ENCODE peak calls at places on chromosomes 3 and 15, in nine cellular contexts. C is iris pigment epithelial cell, M is GM04504, H is ACHN, Q is MCF 10A, P is right lobe of liver, L is NCI-H446, Y is HFFc6, A is NCI-H1092 treated with DMSO at 0.1 percent for 48 hours. B is an unnamed sample.

GRCh38 chr15:68332266-68332665 is 54.7 kb downstream of the FEM1B start:
- DNase-seq in C (no peak), M (no peak), H (no peak), Q (no peak), P (no peak), L (no peak), Y (no peak), A (no peak), B (peak; percentile 73)

GRCh38 chr3:154875142-154875541 is 205.0 kb upstream of the MME start:
- DNase-seq in C (no peak), M (no peak), H (no peak), Q (no peak), P (no peak), L (no peak), Y (no peak), A (no peak), B (no peak)

GRCh38 chr15:69648775-69649735 is 196.4 kb downstream of the RPLP1 start:
- DNase-seq in C (no peak), M (no peak), H (no peak), Q (no peak), P (peak; percentile 36), L (no peak), Y (no peak), A (no peak), B (no peak)

GRCh38 chr15:78037328-78037727 is 40.2 kb downstream of the TBC1D2B start:
- DNase-seq in C (no peak), M (no peak), H (no peak), Q (no peak), P (no peak), L (no peak), Y (no peak), A (no peak), B (no peak)

GRCh38 chr3:187112934-187113793 is 26.1 kb downstream of the RPL39L start:
- DNase-seq in C (peak; percentile 44), M (peak; percentile 10), H (peak; percentile 26), Q (peak; percentile 63), P (no peak), L (no peak), Y (peak; percentile 44), A (peak; percentile 5), B (no peak)

GRCh38 chr3:5057857-5058324 is 64.2 kb upstream of the ARL8B start:
- DNase-seq in C (peak; percentile 93), M (peak; percentile 70), H (peak; percentile 75), Q (peak; percentile 89), P (peak; percentile 78), L (peak; percentile 10), Y (peak; percentile 84), A (peak; percentile 25), B (peak; percentile 88)

GRCh38 chr3:57808961-57809608 is 53.0 kb downstream of the SLMAP start:
- DNase-seq in C (no peak), M (no peak), H (no peak), Q (no peak), P (no peak), L (no peak), Y (no peak), A (no peak), B (no peak)

GRCh38 chr3:54047568-54047967 is 74.8 kb upstream of the CACNA2D3 start:
- DNase-seq in C (no peak), M (no peak), H (no peak), Q (peak; percentile 44), P (no peak), L (no peak), Y (no peak), A (no peak), B (no peak)

GRCh38 chr3:18080198-18080689 is 337.8 kb upstream of the TBC1D5 start:
- DNase-seq in C (no peak), M (no peak), H (no peak), Q (peak; percentile 39), P (no peak), L (no peak), Y (peak; percentile 24), A (no peak), B (no peak)

GRCh38 chr3:12841085-12841969 is at the start of gene RPL32:
- DNase-seq in C (peak; percentile 97), M (peak; percentile 91), H (peak; percentile 94), Q (peak; percentile 95), P (peak; percentile 90), L (peak; percentile 82), Y (peak; percentile 91), A (peak; percentile 99), B (peak; percentile 88)

GRCh38 chr15:62142736-62143135 is 22.3 kb downstream of the C2CD4B start:
- DNase-seq in C (no peak), M (no peak), H (no peak), Q (peak; percentile 39), P (no peak), L (no peak), Y (no peak), A (no peak), B (no peak)

GRCh38 chr3:46215810-46216414 is 7.8 kb upstream of the CCR1 start:
- DNase-seq in C (peak; percentile 16), M (no peak), H (no peak), Q (no peak), P (no peak), L (no peak), Y (peak; percentile 9), A (no peak), B (peak; percentile 64)

GRCh38 chr15:91478717-91479191 is 374.8 kb upstream of the SLCO3A1 start:
- DNase-seq in C (no peak), M (no peak), H (no peak), Q (no peak), P (no peak), L (no peak), Y (no peak), A (no peak), B (no peak)

GRCh38 chr3:15391007-15391406 is 36.3 kb downstream of the METTL6 start:
- DNase-seq in C (no peak), M (no peak), H (no peak), Q (no peak), P (no peak), L (no peak), Y (no peak), A (no peak), B (no peak)

GRCh38 chr15:63066302-63066701 is 23.8 kb downstream of the TPM1 start:
- DNase-seq in C (no peak), M (no peak), H (peak; percentile 9), Q (no peak), P (no peak), L (no peak), Y (no peak), A (no peak), B (no peak)

GRCh38 chr3:67327582-67327981 is 326.8 kb downstream of the SUCLG2 start:
- DNase-seq in C (no peak), M (no peak), H (no peak), Q (no peak), P (no peak), L (no peak), Y (no peak), A (no peak), B (no peak)

GRCh38 chr15:65731926-65732325 is 60.2 kb downstream of the DENND4A start:
- DNase-seq in C (peak; percentile 22), M (no peak), H (no peak), Q (no peak), P (no peak), L (no peak), Y (no peak), A (no peak), B (no peak)

GRCh38 chr3:10085738-10086137 is 22.3 kb downstream of the FANCD2OS start:
- DNase-seq in C (no peak), M (no peak), H (no peak), Q (no peak), P (no peak), L (no peak), Y (no peak), A (no peak), B (no peak)

GRCh38 chr15:41332788-41333527 is at the start of gene NUSAP1:
- DNase-seq in C (peak; percentile 44), M (no peak), H (peak; percentile 71), Q (no peak), P (no peak), L (peak; percentile 34), Y (no peak), A (peak; percentile 76), B (no peak)

GRCh38 chr3:74633021-74633420 is 18.6 kb upstream of the CNTN3 start:
- DNase-seq in C (peak; percentile 74), M (no peak), H (no peak), Q (no peak), P (no peak), L (no peak), Y (peak; percentile 86), A (no peak), B (no peak)

GRCh38 chr3:127518456-127519081 is 72.0 kb downstream of the TPRA1 start:
- DNase-seq in C (no peak), M (no peak), H (no peak), Q (no peak), P (no peak), L (no peak), Y (no peak), A (no peak), B (no peak)

GRCh38 chr3:71142440-71143161 is 440.9 kb downstream of the FOXP1 start:
- DNase-seq in C (peak; percentile 49), M (no peak), H (no peak), Q (no peak), P (no peak), L (no peak), Y (no peak), A (no peak), B (no peak)

GRCh38 chr3:188111002-188111584 is 42.9 kb upstream of the LPP start:
- DNase-seq in C (peak; percentile 12), M (no peak), H (peak; percentile 12), Q (no peak), P (no peak), L (no peak), Y (no peak), A (no peak), B (no peak)

GRCh38 chr15:101031203-101031602 is 112.0 kb downstream of the LRRK1 start:
- DNase-seq in C (peak; percentile 90), M (no peak), H (no peak), Q (peak; percentile 34), P (peak; percentile 47), L (no peak), Y (no peak), A (no peak), B (no peak)

GRCh38 chr3:10883478-10884234 is 67.6 kb downstream of the SLC6A11 start:
- DNase-seq in C (peak; percentile 9), M (no peak), H (peak; percentile 11), Q (peak; percentile 34), P (peak; percentile 47), L (no peak), Y (no peak), A (no peak), B (no peak)

B was measured in upper lobe of left lung.